ENCODE peak calls at places on chromosomes 13 and 19, in six cellular contexts. Z is body of pancreas, S is right lobe of liver, V is uterus, F is ovary, M is heart left ventricle. U is an unnamed sample.

GRCh38 chr19:29708553-29709439 is 6.3 kb downstream of the C19orf12 start:
- DNase-seq in Z (no peak), S (peak; percentile 95), V (no peak), F (peak; percentile 34), M (no peak), U (no peak)

GRCh38 chr13:108193806-108194205 is 21.5 kb downstream of the LIG4 start:
- DNase-seq in Z (no peak), S (no peak), V (no peak), F (no peak), M (no peak), U (no peak)

GRCh38 chr13:23868521-23868920 is 20.7 kb downstream of the MIPEP start:
- DNase-seq in Z (no peak), S (no peak), V (no peak), F (no peak), M (no peak), U (no peak)

GRCh38 chr19:2041686-2042484 is 9.2 kb downstream of the MKNK2 start:
- DNase-seq in Z (peak; percentile 99), S (peak; percentile 99), V (peak; percentile 99), F (peak; percentile 99), M (peak; percentile 99), U (peak; percentile 98)

GRCh38 chr19:47094557-47095517 is 18.7 kb downstream of the ZC3H4 start:
- DNase-seq in Z (peak; percentile 69), S (no peak), V (no peak), F (no peak), M (peak; percentile 49), U (peak; percentile 84)

GRCh38 chr13:85995788-85996418 is 196.7 kb upstream of the SLITRK6 start:
- DNase-seq in Z (no peak), S (no peak), V (no peak), F (no peak), M (no peak), U (no peak)

GRCh38 chr19:23116802-23117571 is at the start of gene ZNF730:
- DNase-seq in Z (peak; percentile 24), S (no peak), V (peak; percentile 18), F (peak; percentile 63), M (peak; percentile 64), U (peak; percentile 76)

GRCh38 chr13:26618726-26619125 is 61.2 kb downstream of the WASF3 start:
- DNase-seq in Z (no peak), S (no peak), V (no peak), F (no peak), M (no peak), U (no peak)

GRCh38 chr13:30429721-30430694 is 7.7 kb downstream of the UBE2L5 start:
- DNase-seq in Z (no peak), S (no peak), V (no peak), F (no peak), M (no peak), U (no peak)

GRCh38 chr13:21014139-21014665 is 47.2 kb downstream of the LATS2 start:
- DNase-seq in Z (no peak), S (peak; percentile 56), V (no peak), F (no peak), M (no peak), U (no peak)

GRCh38 chr19:53007200-53008054 is 6.3 kb upstream of the ERVV-1 start:
- DNase-seq in Z (no peak), S (no peak), V (no peak), F (no peak), M (no peak), U (no peak)

GRCh38 chr13:53490732-53491131 is 462.1 kb downstream of the OLFM4 start:
- DNase-seq in Z (no peak), S (no peak), V (no peak), F (no peak), M (no peak), U (no peak)

GRCh38 chr13:108212901-108213300 is 2.4 kb downstream of the LIG4 start:
- DNase-seq in Z (no peak), S (no peak), V (no peak), F (no peak), M (no peak), U (no peak)

GRCh38 chr13:36029171-36029570 is 102.0 kb downstream of the DCLK1 start:
- DNase-seq in Z (no peak), S (no peak), V (no peak), F (no peak), M (no peak), U (no peak)

GRCh38 chr13:51045450-51045849 is 65.6 kb downstream of the C13orf42 start:
- DNase-seq in Z (no peak), S (no peak), V (no peak), F (no peak), M (no peak), U (no peak)

GRCh38 chr13:106503730-106504129 is 31.7 kb downstream of the EFNB2 start:
- DNase-seq in Z (no peak), S (no peak), V (no peak), F (no peak), M (no peak), U (no peak)

GRCh38 chr13:23107665-23108064 is 73.1 kb upstream of the SGCG start:
- DNase-seq in Z (no peak), S (no peak), V (no peak), F (no peak), M (no peak), U (no peak)

GRCh38 chr13:40206241-40207109 is 460.0 kb downstream of the FOXO1 start:
- DNase-seq in Z (peak; percentile 70), S (no peak), V (no peak), F (no peak), M (no peak), U (no peak)

DNA sequence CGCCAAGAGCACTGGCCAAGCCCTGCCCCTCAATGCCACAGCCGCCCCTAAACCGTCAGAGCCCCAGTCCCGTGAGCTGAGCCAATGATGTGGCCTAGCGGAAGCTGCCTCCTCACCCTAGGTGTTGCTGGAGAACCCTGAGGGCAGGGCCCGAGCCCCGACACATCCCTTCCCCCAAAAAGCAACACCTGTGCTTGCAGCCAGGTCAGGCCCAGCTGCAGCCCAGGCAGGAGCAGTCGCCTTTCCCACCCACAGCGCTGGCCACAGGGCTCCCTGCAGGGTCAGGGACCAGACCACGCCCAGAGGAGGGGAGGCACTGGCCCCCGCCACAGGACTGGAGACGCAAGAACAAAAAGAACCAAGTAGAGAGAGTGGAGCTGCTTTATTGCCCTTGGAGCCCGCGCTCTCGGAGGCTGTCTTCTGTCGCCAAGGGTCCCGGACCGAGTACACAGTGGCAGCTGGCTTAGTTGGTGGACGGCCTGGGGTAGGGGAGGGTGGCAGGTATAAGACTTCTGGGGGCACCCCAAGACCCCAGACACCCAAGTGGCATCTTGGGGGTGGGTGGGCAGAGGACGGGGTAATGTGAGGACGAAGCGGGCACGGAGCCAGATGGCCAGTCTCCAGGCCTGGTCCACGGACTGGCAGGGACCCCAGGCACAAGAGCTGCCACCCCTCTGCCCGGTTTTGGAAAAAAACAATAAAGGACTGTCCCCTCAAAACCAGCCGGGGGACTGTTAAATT is 3.3 kb downstream of the P2RY11 start:
- DNase-seq in Z (no peak), S (peak; percentile 53), V (no peak), F (peak; percentile 58), M (no peak), U (peak; percentile 73)
- TF ChIP-seq POLR2A in Z (no peak), S (peak; percentile 1), V (no peak), F (no peak), M (no peak), U (no peak)

DNA sequence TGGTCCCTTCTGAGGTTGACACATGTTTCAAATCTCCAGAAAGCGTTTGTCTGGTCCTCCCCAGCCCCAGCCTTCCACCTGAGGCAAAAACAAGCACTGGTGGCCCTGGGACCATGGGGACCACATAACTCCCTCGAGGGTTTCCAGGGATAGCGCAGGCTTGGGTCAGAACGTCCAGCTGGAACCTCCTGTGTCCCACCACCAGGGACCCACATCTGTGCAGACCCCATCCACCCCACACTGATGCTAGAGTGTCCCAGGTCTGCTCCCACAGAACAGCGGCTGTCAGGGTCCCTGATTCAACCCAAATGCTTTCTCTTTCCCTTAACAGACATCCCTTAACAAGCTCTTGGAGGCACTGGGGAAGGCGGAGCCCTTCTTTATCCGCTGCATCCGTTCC is 29.6 kb upstream of the USE1 start:
- DNase-seq in Z (no peak), S (no peak), V (no peak), F (no peak), M (no peak), U (no peak)
- H3K27ac ChIP-seq in Z (no peak overlapping the region), S (no peak overlapping the region), V (no peak overlapping the region), F (no peak overlapping the region), M (no peak overlapping the region), U (no peak overlapping the region)

DNA sequence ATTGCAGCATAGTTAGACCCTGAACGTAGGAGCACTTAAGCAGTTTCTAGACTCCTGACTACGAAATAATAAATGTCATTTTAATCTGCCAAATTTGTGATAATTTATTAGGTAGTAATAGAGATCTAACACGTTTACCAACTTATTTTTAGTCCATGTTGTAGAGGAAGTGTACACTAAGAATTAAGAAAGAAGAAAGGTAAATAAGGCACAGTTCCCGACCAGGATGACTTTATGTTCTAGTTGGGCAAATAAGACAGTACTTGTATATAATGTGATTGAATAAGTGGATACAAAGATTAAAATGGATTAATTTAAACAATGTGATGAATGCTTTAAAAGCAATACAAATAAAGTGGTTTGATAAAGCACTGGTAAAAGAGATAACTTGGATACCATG is 1306.2 kb upstream of the PCDH20 start:
- DNase-seq in Z (no peak), S (no peak), V (no peak), F (no peak), M (no peak), U (no peak)
- H3K4me1 ChIP-seq in Z (no peaks in the 10 kb centered on the region), S (no peaks in the 10 kb centered on the region), V (no peaks in the 10 kb centered on the region), F (no peaks in the 10 kb centered on the region), M (no peaks in the 10 kb centered on the region), U (no peaks in the 10 kb centered on the region)

GRCh38 chr19:17999685-18000479 is 8.1 kb upstream of the ARRDC2 start:
- DNase-seq in Z (no peak), S (peak; percentile 50), V (no peak), F (no peak), M (no peak), U (no peak)

GRCh38 chr19:18002347-18002850 is 5.6 kb upstream of the ARRDC2 start:
- DNase-seq in Z (no peak), S (peak; percentile 55), V (no peak), F (no peak), M (no peak), U (peak; percentile 67)

GRCh38 chr19:18000480-18000980 is 7.4 kb upstream of the ARRDC2 start:
- DNase-seq in Z (no peak), S (no peak), V (no peak), F (no peak), M (no peak), U (no peak)

GRCh38 chr19:18001837-18002345 is 6.1 kb upstream of the ARRDC2 start:
- DNase-seq in Z (no peak), S (no peak), V (peak; percentile 27), F (no peak), M (no peak), U (no peak)

DNA sequence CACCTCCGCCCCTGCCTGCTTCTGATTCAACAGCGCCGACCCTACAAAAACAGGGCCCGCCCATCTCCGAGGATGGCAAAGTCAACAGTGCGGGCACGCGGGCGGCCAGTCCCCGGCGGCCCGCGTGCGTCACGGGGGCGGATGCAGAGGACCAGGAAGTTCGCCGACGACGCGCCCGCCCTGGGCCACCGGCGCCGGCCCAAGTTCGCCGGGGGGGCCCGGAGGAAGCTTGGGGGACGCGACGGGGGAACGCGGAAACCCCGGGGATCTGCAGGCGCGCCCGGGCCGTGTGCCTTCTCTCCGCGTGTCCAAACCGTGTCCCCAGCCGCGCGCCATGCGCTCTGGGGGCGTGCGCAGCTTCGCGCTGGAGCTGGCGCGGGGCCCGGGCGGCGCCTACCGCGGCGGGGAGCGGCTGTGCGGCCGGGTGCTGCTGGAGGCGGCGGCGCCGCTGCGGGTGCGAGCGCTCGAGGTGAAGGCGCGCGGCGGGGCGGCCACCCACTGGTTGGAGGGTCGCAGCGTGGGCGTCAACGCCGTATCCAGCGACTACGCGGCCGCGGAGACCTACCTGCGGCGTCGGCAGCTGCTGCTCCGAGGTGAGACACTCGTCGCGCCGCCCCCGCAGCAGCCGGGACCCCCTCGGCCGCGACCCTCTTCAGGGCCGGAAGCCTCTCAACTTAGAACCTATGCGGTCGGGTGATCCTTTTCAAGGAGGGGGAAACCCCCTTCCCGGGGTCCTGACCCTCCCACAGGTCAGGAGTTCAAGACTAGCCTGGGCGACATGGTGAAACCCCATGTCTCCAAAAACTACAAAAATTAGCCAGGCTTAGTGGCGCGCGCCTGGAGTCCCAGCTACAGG is 6.8 kb upstream of the ARRDC2 start:
- DNase-seq in Z (peak; percentile 82), S (peak; percentile 79), V (peak; percentile 78), F (peak; percentile 83), M (peak; percentile 94), U (peak; percentile 97)
- TF ChIP-seq POLR2A in Z (peak; percentile 51), S (peak; percentile 82), V (peak; percentile 71), F (peak; percentile 31), M (peak; percentile 5), U (peak; percentile 47)